ENCODE peak calls at places on chromosome 5, in four cellular contexts. O is A549, L is endodermal cell, G is hepatocyte. H is an unnamed sample. For H3K4me1, the result is how much of the 10 kb centered on the place peaks cover.

GRCh38 chr5:172085738-172086137 is 79.3 kb upstream of the FBXW11 start:
- DNase-seq in O (no peak), L (no peak), G (no peak), H (no peak)

GRCh38 chr5:87074934-87075541 is 192.6 kb upstream of the RASA1 start:
- DNase-seq in L (no peak), O (no peak), G (no peak), H (no peak)

GRCh38 chr5:171580506-171581265 is 161.2 kb downstream of the FGF18 start:
- DNase-seq in L (no peak), G (no peak), O (no peak), H (no peak)

GRCh38 chr5:163531272-163531671 is 25.9 kb downstream of the MAT2B start:
- DNase-seq in L (peak), O (no peak), G (no peak), H (no peak)

GRCh38 chr5:143403607-143404415 is at the start of gene NR3C1:
- DNase-seq in L (peak), O (peak), G (peak), H (peak)

GRCh38 chr5:131845828-131846227 is 49.0 kb upstream of the FNIP1 start:
- DNase-seq in O (no peak), G (no peak), L (no peak), H (no peak)

GRCh38 chr5:10533218-10533617 is 30.7 kb upstream of the ANKRD33B start:
- DNase-seq in O (no peak), L (peak), G (no peak), H (no peak)

GRCh38 chr5:91059409-91059808 is 323.7 kb downstream of the ARRDC3 start:
- DNase-seq in L (no peak), O (no peak), G (no peak), H (no peak)

GRCh38 chr5:176660860-176661641 is 13.8 kb downstream of the TSPAN17 start:
- DNase-seq in O (peak), G (peak), L (peak), H (peak)

GRCh38 chr5:56610093-56610698 is 205.2 kb upstream of the MAP3K1 start:
- DNase-seq in G (no peak), O (no peak), L (peak), H (no peak)

GRCh38 chr5:60463179-60463868 is 236.6 kb downstream of the DEPDC1B start:
- DNase-seq in G (peak), L (no peak), O (peak), H (no peak)

GRCh38 chr5:98121036-98121936 is 652.2 kb upstream of the RGMB start:
- DNase-seq in O (no peak), L (peak), G (no peak), H (no peak)

GRCh38 chr5:143680672-143681259 is 131.2 kb upstream of the HMHB1 start:
- DNase-seq in O (no peak), G (peak), L (no peak), H (no peak)

GRCh38 chr5:111680737-111681413 is 76.1 kb downstream of the NREP start:
- DNase-seq in O (peak), L (no peak), G (peak), H (no peak)

GRCh38 chr5:96881511-96882115 is 5.3 kb downstream of the ERAP2 start:
- DNase-seq in O (no peak), G (peak), L (no peak), H (no peak)

DNA sequence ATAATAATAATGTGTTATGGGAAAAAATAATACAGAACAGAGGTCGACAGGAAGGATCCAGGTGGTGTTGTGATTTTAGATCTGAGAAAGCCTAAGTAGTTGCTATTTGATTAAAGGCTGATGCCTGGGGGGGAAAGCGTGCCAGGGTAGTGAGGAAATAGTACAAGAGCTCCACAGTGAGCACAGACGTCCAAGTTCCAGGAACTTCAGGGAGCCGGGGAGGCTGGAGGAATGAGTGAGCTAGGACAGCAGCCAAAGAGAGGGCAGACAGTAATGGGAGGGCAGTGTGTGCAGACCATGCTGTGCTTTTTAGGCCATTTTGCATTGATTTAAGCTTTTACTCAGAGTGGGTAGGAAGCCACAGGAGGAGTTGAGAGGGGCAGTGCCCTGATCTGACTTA is 93.6 kb downstream of the JAKMIP2 start:
- DNase-seq in G (no peak), O (no peak), L (no peak), H (no peak)
- H3K27ac ChIP-seq in G (no peak), O (no peak), L (no peak), H (no peak)

GRCh38 chr5:169098331-169099121 is 202.4 kb downstream of the SLIT3 start:
- DNase-seq in O (no peak), L (no peak), G (no peak), H (no peak)

GRCh38 chr5:169099801-169100734 is 200.9 kb downstream of the SLIT3 start:
- DNase-seq in G (no peak), O (no peak), L (no peak), H (no peak)

GRCh38 chr5:169097374-169097831 is 203.5 kb downstream of the SLIT3 start:
- DNase-seq in G (peak), L (peak), O (no peak), H (no peak)

GRCh38 chr5:169095976-169096375 is 205.0 kb downstream of the SLIT3 start:
- DNase-seq in G (no peak), L (no peak), O (no peak), H (no peak)

GRCh38 chr5:169097897-169098296 is 203.0 kb downstream of the SLIT3 start:
- DNase-seq in L (no peak), G (no peak), O (no peak), H (no peak)
- H3K4me1 ChIP-seq in L (under half), G (under half), O (under half), H (under half)

GRCh38 chr5:14870347-14871083 is 1.1 kb downstream of the ANKH start:
- DNase-seq in O (no peak), L (no peak), G (no peak), H (peak)
- H3K27ac ChIP-seq in O (peak), L (no peak), G (peak), H (peak)

GRCh38 chr5:151810449-151810848 is 38.7 kb downstream of the G3BP1 start:
- DNase-seq in O (no peak), L (no peak), G (no peak), H (no peak)
- H3K4me1 ChIP-seq in O (under half), L (under half), G (under half), H (under half)